ENCODE peak calls at places on chromosomes 4 and X, in nine cellular contexts. X is lower leg skin, F is GM23338, Y is ureter, Q is HFF-Myc, L is iris pigment epithelial cell, J is memory B cell, P is NCI-H1417, V is keratinocyte. N is an unnamed sample.

GRCh38 chrX:24260827-24261550 is 52.9 kb downstream of the SUPT20HL2 start:
- DNase-seq in Y (no peak), F (no peak), X (peak; percentile 50), L (peak; percentile 72), V (no peak), P (no peak), J (no peak), Q (no peak), N (peak; percentile 38)

GRCh38 chrX:146907391-146908240 is 93.1 kb upstream of the CXorf51A start:
- DNase-seq in V (no peak), Y (no peak), J (no peak), F (no peak), X (no peak), Q (no peak), P (no peak), L (peak; percentile 12), N (no peak)

GRCh38 chr4:86810867-86811266 is 38.3 kb downstream of the SLC10A6 start:
- DNase-seq in V (no peak), Q (no peak), P (no peak), F (no peak), J (no peak), L (no peak), X (no peak), Y (no peak), N (no peak)

GRCh38 chrX:150212672-150213480 is 150.2 kb upstream of the MAMLD1 start:
- DNase-seq in V (no peak), J (no peak), P (no peak), X (no peak), F (peak; percentile 14), L (no peak), Q (no peak), Y (no peak), N (peak; percentile 18)

GRCh38 chr4:40473578-40474388 is 138.7 kb downstream of the CHRNA9 start:
- DNase-seq in F (no peak), Q (no peak), L (no peak), P (no peak), J (no peak), V (no peak), Y (no peak), X (no peak), N (peak; percentile 81)

GRCh38 chr4:88195666-88196365 is 37.4 kb upstream of the ABCG2 start:
- DNase-seq in V (no peak), P (no peak), J (no peak), X (no peak), Q (no peak), Y (no peak), F (peak; percentile 73), L (no peak), N (peak; percentile 30)

GRCh38 chrX:150037041-150037440 is 98.8 kb upstream of the EOLA2 start:
- DNase-seq in J (no peak), P (no peak), Y (no peak), V (no peak), L (no peak), Q (no peak), X (no peak), F (no peak), N (no peak)

GRCh38 chrX:8868070-8868795 is 67.0 kb upstream of the FAM9A start:
- DNase-seq in V (peak; percentile 85), P (no peak), J (no peak), Q (peak; percentile 79), X (no peak), F (no peak), L (peak; percentile 62), Y (no peak), N (no peak)

GRCh38 chrX:2664497-2664896 is 26.6 kb upstream of the CD99 start:
- DNase-seq in J (no peak), Q (peak; percentile 55), L (peak; percentile 69), V (no peak), F (no peak), X (no peak), P (no peak), Y (no peak), N (peak; percentile 56)

GRCh38 chr4:186227744-186228513 is 622 bp downstream of the KLKB1 start:
- DNase-seq in F (no peak), P (peak; percentile 2), Q (no peak), J (no peak), V (no peak), Y (no peak), X (no peak), L (no peak), N (no peak)

GRCh38 chr4:16083217-16084191 is at the start of gene PROM1:
- DNase-seq in P (no peak), Q (no peak), F (peak; percentile 82), V (no peak), J (no peak), Y (no peak), X (no peak), L (no peak), N (peak; percentile 57)

GRCh38 chr4:145554691-145555090 is 64.5 kb upstream of the MMAA start:
- DNase-seq in X (no peak), L (no peak), V (no peak), Q (no peak), Y (no peak), P (no peak), J (no peak), F (no peak), N (no peak)

GRCh38 chr4:52244103-52244772 is 193.1 kb downstream of the SPATA18 start:
- DNase-seq in V (no peak), J (no peak), X (no peak), Q (no peak), F (no peak), L (no peak), P (peak; percentile 83), Y (no peak), N (no peak)

GRCh38 chr4:139655116-139655515 is 10.5 kb upstream of the MGST2 start:
- DNase-seq in V (no peak), X (no peak), J (no peak), P (no peak), Q (no peak), Y (no peak), F (no peak), L (peak; percentile 59), N (peak; percentile 54)

GRCh38 chr4:69104719-69105275 is 8.5 kb downstream of the UGT2B7 start:
- DNase-seq in P (no peak), J (no peak), F (no peak), X (no peak), L (no peak), V (no peak), Y (no peak), Q (no peak), N (no peak)

GRCh38 chr4:6383019-6383404 is 89.4 kb downstream of the PPP2R2C start:
- DNase-seq in P (no peak), F (no peak), L (no peak), V (no peak), Q (no peak), Y (no peak), J (no peak), X (no peak), N (no peak)

GRCh38 chrX:69101655-69102251 is 63.5 kb downstream of the PJA1 start:
- DNase-seq in J (no peak), X (no peak), F (no peak), Y (no peak), P (no peak), V (no peak), Q (no peak), L (no peak), N (no peak)

GRCh38 chr4:172692701-172693100 is 475.9 kb upstream of the GALNT7 start:
- DNase-seq in P (no peak), F (no peak), L (no peak), J (no peak), X (no peak), Y (no peak), V (no peak), Q (no peak), N (no peak)

GRCh38 chr4:87053064-87053693 is 118.4 kb downstream of the AFF1 start:
- DNase-seq in P (no peak), L (no peak), F (no peak), X (no peak), Y (no peak), Q (no peak), V (no peak), J (no peak), N (no peak)

GRCh38 chr4:40984051-40984450 is 230.3 kb downstream of the APBB2 start:
- DNase-seq in V (no peak), L (no peak), F (no peak), P (no peak), Y (no peak), J (no peak), Q (no peak), X (no peak), N (no peak)

GRCh38 chr4:186700746-186701145 is 22.9 kb downstream of the FAT1 start:
- DNase-seq in P (no peak), Y (no peak), J (no peak), L (no peak), F (no peak), Q (no peak), V (no peak), X (peak; percentile 36), N (no peak)

GRCh38 chrX:24498975-24499374 is 33.9 kb downstream of the PDK3 start:
- DNase-seq in X (no peak), L (peak; percentile 20), Y (no peak), P (no peak), V (no peak), F (peak; percentile 11), Q (no peak), J (peak; percentile 8), N (peak; percentile 50)

GRCh38 chrX:107851215-107851614 is 25.5 kb downstream of the MID2 start:
- DNase-seq in Q (no peak), V (no peak), X (no peak), F (no peak), L (peak; percentile 52), Y (no peak), J (no peak), P (no peak), N (no peak)

GRCh38 chrX:20420058-20420457 is 153.3 kb upstream of the RPS6KA3 start:
- DNase-seq in Q (no peak), J (no peak), P (no peak), Y (no peak), L (no peak), V (no peak), F (no peak), X (no peak), N (no peak)

GRCh38 chr4:80235451-80235850 is 31.0 kb upstream of the FGF5 start:
- DNase-seq in Q (no peak), X (no peak), V (no peak), L (peak; percentile 63), P (no peak), Y (no peak), J (no peak), F (no peak), N (no peak)

GRCh38 chr4:2835978-2836377 is 7.7 kb upstream of the ADD1 start:
- DNase-seq in X (no peak), F (no peak), L (no peak), V (no peak), Q (no peak), Y (no peak), J (no peak), P (no peak), N (peak; percentile 2)

GRCh38 chr4:54566608-54567007 is 91.1 kb upstream of the KIT start:
- DNase-seq in L (no peak), X (no peak), V (no peak), F (no peak), Q (no peak), J (no peak), Y (no peak), P (peak; percentile 86), N (no peak)

GRCh38 chr4:86220137-86220536 is 139.7 kb downstream of the MAPK10 start:
- DNase-seq in Q (no peak), L (peak; percentile 75), X (no peak), J (no peak), V (no peak), F (no peak), Y (no peak), P (no peak), N (no peak)

GRCh38 chr4:181957088-181957487 is 286.1 kb upstream of the TENM3 start:
- DNase-seq in L (peak; percentile 88), V (no peak), J (no peak), F (no peak), X (no peak), Q (no peak), Y (no peak), P (no peak), N (no peak)

GRCh38 chr4:78056265-78057129 is 626 bp upstream of the FRAS1 start:
- DNase-seq in P (peak; percentile 99), Y (peak; percentile 80), J (peak; percentile 25), F (peak; percentile 96), L (peak; percentile 82), X (peak; percentile 68), V (peak; percentile 63), Q (peak; percentile 91), N (peak; percentile 90)

GRCh38 chr4:25938251-25939186 is 24.5 kb downstream of the SMIM20 start:
- DNase-seq in X (peak; percentile 27), P (no peak), F (no peak), L (peak; percentile 64), J (no peak), Q (no peak), V (no peak), Y (no peak), N (no peak)

N was measured in hepatocyte.